ENCODE peak calls at places on chromosome 3, in eight cellular contexts. V is T-helper 2 cell; B is lower lobe of right lung; J is fibroblast of pulmonary artery; X is endothelial cell; M is stimulated activated naive CD4-positive, alpha-beta T cell; N is HFF-Myc; L is myocyte. P is an unnamed sample.

GRCh38 chr3:79052054-79052681 is 715.6 kb downstream of the ROBO1 start:
- DNase-seq in B (no peak), N (no peak), M (no peak), L (no peak), X (no peak), V (no peak), J (no peak), P (no peak)

GRCh38 chr3:172282850-172283249 is 165.4 kb downstream of the GHSR start:
- DNase-seq in N (no peak), L (no peak), M (no peak), V (no peak), J (no peak), B (no peak), X (no peak), P (no peak)

GRCh38 chr3:101561630-101562328 is at the start of gene TRMT10C:
- DNase-seq in B (peak; percentile 93), L (peak; percentile 95), J (peak; percentile 95), V (peak; percentile 87), M (peak; percentile 82), X (peak; percentile 87), N (peak; percentile 81), P (peak; percentile 94)

GRCh38 chr3:58403513-58404109 is 30.0 kb downstream of the PDHB start:
- DNase-seq in J (no peak), L (no peak), B (no peak), N (no peak), X (no peak), M (no peak), V (no peak), P (no peak)

GRCh38 chr3:129657261-129658046 is 51.0 kb upstream of the PLXND1 start:
- DNase-seq in J (peak; percentile 42), L (no peak), X (no peak), B (no peak), N (no peak), M (no peak), V (no peak), P (no peak)

GRCh38 chr3:45280227-45280626 is 54.1 kb upstream of the TMEM158 start:
- DNase-seq in V (no peak), L (no peak), N (no peak), M (no peak), X (no peak), B (no peak), J (no peak), P (no peak)

GRCh38 chr3:157618075-157618760 is 115.0 kb upstream of the VEPH1 start:
- DNase-seq in N (peak; percentile 61), L (peak; percentile 71), J (peak; percentile 80), V (no peak), B (no peak), X (no peak), M (no peak), P (no peak)

GRCh38 chr3:128950223-128950938 is 43.5 kb downstream of the CFAP92 start:
- DNase-seq in M (no peak), B (no peak), X (no peak), L (peak; percentile 23), J (peak; percentile 11), V (no peak), N (peak; percentile 20), P (peak; percentile 60)

GRCh38 chr3:143367171-143367570 is 247.6 kb downstream of the CHST2 start:
- DNase-seq in N (no peak), L (no peak), J (no peak), B (no peak), M (no peak), X (no peak), V (no peak), P (no peak)

GRCh38 chr3:108329947-108330346 is 33.6 kb downstream of the HHLA2 start:
- DNase-seq in J (no peak), L (no peak), B (no peak), X (no peak), M (no peak), N (no peak), V (no peak), P (no peak)

GRCh38 chr3:63687569-63688233 is 35.2 kb downstream of the SNTN start:
- DNase-seq in X (no peak), B (no peak), M (no peak), L (no peak), N (no peak), V (no peak), J (no peak), P (no peak)

GRCh38 chr3:104316118-104316517 is 1050.6 kb upstream of the ALCAM start:
- DNase-seq in X (no peak), N (no peak), L (peak; percentile 69), V (no peak), B (no peak), J (no peak), M (no peak), P (no peak)

GRCh38 chr3:186821429-186822367 is 15.4 kb upstream of the RFC4 start:
- DNase-seq in L (peak; percentile 73), J (peak; percentile 81), M (no peak), N (no peak), B (no peak), V (no peak), X (peak; percentile 15), P (no peak)

GRCh38 chr3:123870033-123870432 is 14.1 kb downstream of the MYLK start:
- DNase-seq in L (peak; percentile 93), M (no peak), N (no peak), V (no peak), X (no peak), B (no peak), J (no peak), P (no peak)

GRCh38 chr3:354433-354832 is 157.9 kb downstream of the CHL1 start:
- DNase-seq in N (peak; percentile 7), X (peak; percentile 22), V (no peak), M (no peak), B (no peak), L (peak; percentile 36), J (peak; percentile 55), P (peak; percentile 42)

GRCh38 chr3:57397175-57398026 is 104.9 kb upstream of the ASB14 start:
- DNase-seq in N (peak; percentile 10), M (peak; percentile 8), B (no peak), X (peak; percentile 60), J (peak; percentile 73), L (peak; percentile 24), V (peak; percentile 29), P (peak; percentile 78)

GRCh38 chr3:88263417-88264116 is 113.8 kb downstream of the C3orf38 start:
- DNase-seq in N (no peak), V (no peak), J (no peak), B (no peak), L (no peak), X (no peak), M (no peak), P (no peak)

GRCh38 chr3:56130036-56130435 is 338.2 kb downstream of the ERC2 start:
- DNase-seq in J (no peak), V (no peak), B (no peak), M (no peak), L (no peak), N (no peak), X (no peak), P (no peak)

GRCh38 chr3:4416427-4416826 is 50.6 kb downstream of the SUMF1 start:
- DNase-seq in L (no peak), X (no peak), N (no peak), V (no peak), B (no peak), J (no peak), M (no peak), P (no peak)

GRCh38 chr3:162041622-162042021 is 545.0 kb downstream of the OTOL1 start:
- DNase-seq in M (no peak), J (no peak), N (no peak), V (no peak), L (no peak), X (no peak), B (no peak), P (peak; percentile 55)

GRCh38 chr3:69205385-69205784 is 83.0 kb upstream of the LMOD3 start:
- DNase-seq in V (no peak), N (no peak), J (no peak), M (no peak), L (no peak), B (no peak), X (no peak), P (no peak)

GRCh38 chr3:194269610-194270145 is 81.5 kb downstream of the CPN2 start:
- DNase-seq in M (no peak), N (no peak), L (no peak), B (peak; percentile 82), J (peak; percentile 96), V (no peak), X (no peak), P (peak; percentile 85)

GRCh38 chr3:53836084-53836872 is 9.9 kb downstream of the CHDH start:
- DNase-seq in M (no peak), B (no peak), N (no peak), J (no peak), V (no peak), X (no peak), L (no peak), P (no peak)

GRCh38 chr3:153162513-153163348 is 705 bp downstream of the RAP2B start:
- DNase-seq in X (peak; percentile 41), B (peak; percentile 69), V (peak; percentile 23), M (peak; percentile 62), J (peak; percentile 44), N (no peak), L (peak; percentile 50), P (peak; percentile 37)

GRCh38 chr3:173397161-173398110 is at the start of gene NLGN1:
- DNase-seq in N (no peak), M (no peak), L (peak; percentile 65), X (peak; percentile 71), V (no peak), B (peak; percentile 73), J (peak; percentile 67), P (peak; percentile 74)

GRCh38 chr3:160545481-160545880 is 19.9 kb downstream of the KPNA4 start:
- DNase-seq in V (no peak), B (no peak), M (no peak), N (no peak), L (peak; percentile 45), X (no peak), J (no peak), P (no peak)

GRCh38 chr3:183487046-183487445 is 58.6 kb upstream of the MCF2L2 start:
- DNase-seq in V (no peak), L (no peak), J (no peak), M (no peak), X (no peak), N (no peak), B (no peak), P (peak; percentile 4)

GRCh38 chr3:127819086-127819485 is 3.2 kb downstream of the MGLL start:
- DNase-seq in J (no peak), B (no peak), M (no peak), X (no peak), N (no peak), V (no peak), L (no peak), P (no peak)

GRCh38 chr3:9704343-9705322 is 1.0 kb downstream of the CPNE9 start:
- DNase-seq in B (peak; percentile 52), M (no peak), J (peak; percentile 39), L (peak; percentile 40), V (no peak), X (peak; percentile 62), N (no peak), P (peak; percentile 99)

GRCh38 chr3:194064380-194065118 is 71.4 kb upstream of the HES1 start:
- DNase-seq in L (peak; percentile 95), J (no peak), B (no peak), X (no peak), N (no peak), V (no peak), M (no peak), P (peak; percentile 15)

GRCh38 chr3:170869240-170869592 is 779 bp downstream of the RPL22L1 start:
- DNase-seq in L (peak; percentile 28), X (no peak), B (no peak), V (no peak), M (no peak), N (no peak), J (no peak), P (no peak)

P was measured in H9.